ENCODE peak calls at places on chromosomes 16 and 17, in four cellular contexts. W is HepG2, R is H1, N is K562. I is an unnamed sample.
A peak's percentile ranks its signal among the peaks of the same experiment; 100 is the strongest.

GRCh38 chr16:1953734-1954133 is 755 bp downstream of the RPL3L start:
- DNase-seq in W (no peak), R (no peak), N (no peak), I (no peak)

GRCh38 chr17:65564793-65565192 is 3.3 kb upstream of the AXIN2 start:
- DNase-seq in W (peak; percentile 83), R (no peak), N (no peak), I (no peak)

GRCh38 chr17:7497228-7497627 is 13.1 kb downstream of the POLR2A start:
- DNase-seq in W (no peak), R (no peak), N (no peak), I (no peak)

GRCh38 chr16:85055503-85056210 is 28.1 kb downstream of the KIAA0513 start:
- DNase-seq in W (peak; percentile 32), R (no peak), N (peak; percentile 83), I (peak; percentile 92)

GRCh38 chr16:59044616-59045015 is 310.5 kb upstream of the GOT2 start:
- DNase-seq in W (no peak), R (no peak), N (no peak), I (no peak)

GRCh38 chr17:77770331-77771105 is 188.0 kb upstream of the TNRC6C start:
- DNase-seq in W (no peak), R (no peak), N (peak; percentile 68), I (no peak)

GRCh38 chr17:29158515-29159275 is 21.5 kb downstream of the MYO18A start:
- DNase-seq in W (peak; percentile 88), R (no peak), N (no peak), I (no peak)

GRCh38 chr17:43907425-43907981 is at the start of gene MPP2:
- DNase-seq in W (peak; percentile 20), R (peak; percentile 91), N (peak; percentile 67), I (no peak)

GRCh38 chr17:61250335-61250890 is 149.2 kb upstream of the TBX2 start:
- DNase-seq in W (no peak), R (no peak), N (no peak), I (no peak)

GRCh38 chr16:49698416-49698815 is 157.5 kb downstream of the ZNF423 start:
- DNase-seq in W (no peak), R (no peak), N (peak; percentile 55), I (no peak)

GRCh38 chr16:29687755-29688154 is 8.8 kb downstream of the QPRT start:
- DNase-seq in W (peak; percentile 76), R (no peak), N (no peak), I (no peak)

GRCh38 chr17:10614536-10615155 is 42.5 kb downstream of the MYH3 start:
- DNase-seq in W (peak; percentile 45), R (peak; percentile 81), N (peak; percentile 53), I (no peak)

GRCh38 chr16:58045096-58045495 is 19.5 kb downstream of the MMP15 start:
- DNase-seq in W (no peak), R (no peak), N (no peak), I (no peak)

GRCh38 chr16:49620158-49620867 is 235.6 kb downstream of the ZNF423 start:
- DNase-seq in W (peak; percentile 51), R (no peak), N (peak; percentile 69), I (no peak)

GRCh38 chr17:46772879-46773620 is 45.4 kb downstream of the WNT3 start:
- DNase-seq in W (no peak), R (peak; percentile 71), N (no peak), I (no peak)

GRCh38 chr17:51275381-51275780 is 15.0 kb downstream of the UTP18 start:
- DNase-seq in W (no peak), R (no peak), N (no peak), I (no peak)

GRCh38 chr17:10265100-10265810 is 66.8 kb upstream of the GAS7 start:
- DNase-seq in W (no peak), R (no peak), N (no peak), I (peak; percentile 23)

GRCh38 chr17:50676065-50676975 is 31.4 kb downstream of the ANKRD40 start:
- DNase-seq in W (no peak), R (no peak), N (no peak), I (no peak)

DNA sequence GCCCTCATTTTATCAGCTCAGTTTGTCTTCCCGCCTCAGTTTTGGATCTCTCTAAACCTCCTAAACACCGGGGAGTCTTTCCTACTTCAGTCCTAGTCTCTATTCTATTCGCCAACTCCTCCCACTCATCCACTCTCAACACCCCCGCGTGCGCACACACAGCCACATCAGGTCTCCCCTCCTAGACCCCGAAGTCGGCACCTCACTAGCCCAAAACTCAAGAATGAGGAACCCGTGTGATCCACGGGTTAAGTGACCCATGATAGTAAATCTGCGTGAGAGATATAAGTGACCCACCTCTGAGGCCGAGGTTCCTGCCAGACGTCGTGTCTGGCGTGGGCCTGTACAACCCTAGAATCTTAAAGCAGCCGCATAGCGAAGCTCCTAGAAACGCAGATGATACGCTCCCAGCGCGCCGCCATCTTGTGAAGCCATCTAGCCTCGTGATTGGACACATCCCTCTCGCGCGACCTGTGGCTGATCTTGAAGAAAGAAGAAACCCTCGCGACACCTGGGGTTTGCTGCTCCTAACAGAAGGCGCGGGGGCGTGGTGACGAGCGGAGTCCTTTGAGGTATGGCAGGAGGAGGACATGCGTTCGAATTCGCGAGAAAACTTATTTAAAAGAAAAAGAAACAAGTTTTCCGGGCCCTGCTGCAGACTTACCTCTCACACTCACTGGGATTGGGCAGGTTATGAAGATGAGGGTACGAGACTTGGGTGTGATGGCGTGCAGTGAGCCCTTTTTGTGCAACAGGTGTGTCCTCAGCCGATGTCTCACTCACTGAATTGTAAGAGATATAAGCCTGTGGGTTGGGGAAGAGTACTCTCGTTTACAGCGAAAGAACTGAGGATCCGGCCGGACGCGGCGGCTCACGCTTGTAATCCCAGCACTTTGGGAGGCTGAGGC is at the start of gene METTL16:
- DNase-seq in W (peak; percentile 97), R (peak; percentile 95), N (peak; percentile 98), I (peak; percentile 96)
- TF ChIP-seq EP300 in W (no peak), R (no peak), N (no peak), I (no peak)

DNA sequence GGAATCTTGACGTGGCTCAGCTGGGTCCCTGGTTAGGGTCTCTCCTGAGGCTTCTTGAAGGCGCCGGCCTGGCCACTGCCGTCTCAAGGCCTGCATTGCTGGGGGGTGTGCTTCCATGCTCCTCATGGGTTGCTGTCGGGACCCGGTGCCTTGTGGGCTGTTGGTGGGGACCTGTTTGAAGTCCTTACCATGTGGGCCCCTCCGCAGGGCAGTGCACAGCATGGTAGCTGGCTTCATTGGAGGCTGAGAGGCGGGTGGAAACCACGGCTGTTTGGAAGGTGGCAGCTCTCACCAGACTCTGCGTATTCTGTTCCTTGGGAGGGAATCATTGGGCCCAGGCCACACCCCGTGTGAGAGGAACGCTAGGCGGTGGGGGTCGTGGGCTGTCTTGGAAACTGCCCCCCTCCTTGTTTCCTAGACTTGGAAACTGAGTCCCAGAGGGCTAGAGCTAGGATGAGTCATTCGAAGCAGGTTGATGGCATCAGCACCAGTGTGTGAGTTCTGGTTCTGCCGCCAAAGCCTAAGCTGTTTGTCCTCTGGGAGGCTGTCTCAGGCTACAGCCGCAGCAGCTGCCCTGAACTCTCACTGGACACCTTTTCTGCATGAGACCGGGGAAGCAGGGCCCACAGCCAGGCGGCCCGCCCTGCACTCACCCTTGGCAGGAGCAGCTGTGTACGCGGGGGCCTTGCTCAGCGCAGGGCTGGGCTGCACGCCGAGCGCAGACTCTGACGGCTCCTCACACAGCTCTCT is 35.2 kb downstream of the ZNF750 start:
- DNase-seq in W (no peak), R (no peak), N (no peak), I (no peak)
- TF ChIP-seq CEBPB in W (no peak), R (no peak), N (no peak), I (no peak)

DNA sequence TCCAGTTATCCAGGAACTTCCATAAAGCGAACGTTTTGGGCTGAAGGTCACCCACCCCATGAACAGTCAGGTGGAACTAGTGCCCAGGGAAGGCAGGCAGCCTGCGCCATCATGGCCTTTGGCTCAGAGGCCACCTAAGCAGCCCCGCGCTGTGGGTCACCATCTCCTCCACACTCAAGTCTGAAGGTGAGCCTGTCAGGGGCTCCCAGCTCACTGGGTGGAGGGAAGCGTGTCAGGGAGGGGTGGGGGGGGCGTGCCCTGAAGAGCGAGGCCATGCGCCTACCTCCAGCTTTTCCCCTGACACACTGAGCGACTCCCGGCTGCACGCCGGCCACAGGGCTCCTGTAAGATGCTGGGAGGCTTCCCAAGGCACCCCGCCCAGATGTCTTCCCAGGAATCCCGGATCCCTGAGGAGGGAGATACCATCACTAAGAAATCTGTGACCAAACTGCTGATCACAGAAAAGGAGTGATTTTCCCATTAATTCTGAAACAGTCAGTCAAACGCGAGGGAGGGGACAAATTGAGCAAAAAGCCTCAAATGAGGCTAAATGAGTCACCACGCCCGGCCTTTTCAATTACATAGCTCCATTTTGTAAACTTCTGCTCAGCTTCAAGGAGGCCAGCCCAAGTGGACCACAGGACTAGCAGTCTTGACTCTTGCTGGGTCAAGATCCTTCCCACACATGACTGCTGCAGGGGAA is 26.5 kb upstream of the SLC25A19 start:
- DNase-seq in W (no peak), R (no peak), N (no peak), I (no peak)
- TF ChIP-seq HDAC6 in W (no peak), R (no peak), N (no peak), I (no peak)

GRCh38 chr17:67546578-67547527 is 169.8 kb downstream of the PITPNC1 start:
- DNase-seq in W (no peak), R (no peak), N (peak; percentile 11), I (no peak)
- TF ChIP-seq EP300 in W (no peak), R (no peak), N (no peak), I (peak; percentile 77)